ENCODE peak calls at places on chromosomes 12 and 14, in nine cellular contexts. E, X, A, P, V, O, Y, J and B are unnamed samples. For H3K4me1, the result is how much of the 10 kb centered on the place peaks cover.

GRCh38 chr12:54388214-54389138 is 3.9 kb upstream of the ZNF385A start:
- DNase-seq in O (peak), V (no peak), E (no peak), P (no peak), A (no peak), J (no peak), X (no peak), Y (no peak), B (no peak)

GRCh38 chr12:13218641-13219040 is 22.1 kb downstream of the EMP1 start:
- DNase-seq in P (no peak), Y (no peak), E (no peak), O (no peak), J (no peak), A (no peak), X (no peak), V (no peak), B (no peak)

GRCh38 chr14:29749327-29749726 is 178.3 kb downstream of the PRKD1 start:
- DNase-seq in X (no peak), E (no peak), P (no peak), O (no peak), J (peak), Y (no peak), V (no peak), A (peak), B (no peak)

GRCh38 chr12:107091989-107092641 is 1.2 kb downstream of the CRY1 start:
- DNase-seq in V (peak), J (peak), E (no peak), O (no peak), Y (no peak), P (peak), X (peak), A (peak), B (no peak)

GRCh38 chr14:102776761-102777710 is at the start of gene TRAF3:
- DNase-seq in X (no peak), J (peak), A (peak), E (peak), O (peak), P (peak), Y (peak), V (peak), B (no peak)

GRCh38 chr12:46524778-46525177 is 152.2 kb upstream of the SLC38A2 start:
- DNase-seq in X (no peak), O (peak), P (no peak), Y (no peak), V (no peak), J (peak), A (peak), E (peak), B (no peak)

GRCh38 chr12:108266131-108266530 is 73.0 kb downstream of the CMKLR1 start:
- DNase-seq in O (no peak), V (no peak), J (no peak), E (no peak), X (no peak), Y (no peak), P (no peak), A (no peak), B (no peak)

GRCh38 chr12:41277019-41277770 is 89.1 kb downstream of the PDZRN4 start:
- DNase-seq in P (no peak), J (peak), E (no peak), V (no peak), Y (no peak), A (peak), X (peak), O (no peak), B (no peak)

GRCh38 chr14:69654109-69654508 is 42.7 kb downstream of the SUSD6 start:
- DNase-seq in J (no peak), O (no peak), A (no peak), X (no peak), P (no peak), E (no peak), V (no peak), Y (no peak), B (no peak)

DNA sequence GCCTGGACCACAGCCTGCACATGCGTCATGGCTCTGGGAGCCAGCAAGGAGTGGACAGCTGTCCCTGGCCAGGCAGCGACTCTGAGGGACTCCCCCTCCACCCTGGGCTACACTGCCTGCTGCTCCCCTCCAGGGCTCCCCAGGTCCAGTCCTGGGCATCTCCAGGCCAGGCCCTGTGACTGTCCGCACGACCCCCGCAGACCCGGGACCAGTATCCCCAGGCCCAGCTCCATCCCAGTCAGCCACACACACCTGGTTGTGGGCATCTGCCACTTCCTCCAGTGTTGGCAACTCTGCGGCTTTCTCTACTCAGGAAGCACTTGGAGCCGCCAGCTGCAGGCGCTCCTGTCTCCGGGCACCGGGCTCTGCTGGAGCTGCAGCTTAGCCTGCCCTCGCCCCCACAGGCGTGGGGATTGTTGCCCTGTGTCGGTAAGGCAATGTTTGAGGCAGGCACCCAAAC is 2.4 kb downstream of the ULK1 start:
- DNase-seq in V (no peak), A (no peak), Y (no peak), P (no peak), O (peak), J (no peak), X (no peak), E (no peak), B (peak)
- H3K4me1 ChIP-seq in V (under half), A (under half), Y (under half), P (under half), O (under half), J (under half), X (under half), E (half or more), B (under half)

DNA sequence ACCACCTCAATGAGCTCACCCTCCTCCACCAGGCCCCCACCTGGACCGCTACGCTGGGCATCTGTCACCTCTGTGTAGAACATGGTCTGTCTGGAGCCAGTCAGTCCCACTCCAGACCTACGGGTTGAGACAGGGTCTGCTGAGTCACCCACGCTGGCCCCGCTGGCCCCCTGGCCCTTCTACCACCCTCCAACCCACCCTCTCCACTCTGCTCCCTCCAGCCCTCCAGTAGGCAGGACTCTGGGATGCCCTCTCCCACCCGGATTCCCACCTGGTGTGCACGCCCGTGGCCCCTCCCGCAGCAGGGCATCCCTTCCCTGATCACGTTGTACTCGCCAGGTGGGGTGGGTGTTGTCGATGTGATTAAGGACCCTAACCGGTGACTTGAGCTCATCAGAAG is 4.6 kb upstream of the JAG2 start:
- DNase-seq in P (no peak), E (no peak), A (no peak), Y (no peak), O (no peak), X (no peak), V (no peak), J (no peak), B (no peak)
- H3K4me1 ChIP-seq in P (under half), E (under half), A (under half), Y (under half), O (under half), X (under half), V (under half), J (under half), B (under half)

DNA sequence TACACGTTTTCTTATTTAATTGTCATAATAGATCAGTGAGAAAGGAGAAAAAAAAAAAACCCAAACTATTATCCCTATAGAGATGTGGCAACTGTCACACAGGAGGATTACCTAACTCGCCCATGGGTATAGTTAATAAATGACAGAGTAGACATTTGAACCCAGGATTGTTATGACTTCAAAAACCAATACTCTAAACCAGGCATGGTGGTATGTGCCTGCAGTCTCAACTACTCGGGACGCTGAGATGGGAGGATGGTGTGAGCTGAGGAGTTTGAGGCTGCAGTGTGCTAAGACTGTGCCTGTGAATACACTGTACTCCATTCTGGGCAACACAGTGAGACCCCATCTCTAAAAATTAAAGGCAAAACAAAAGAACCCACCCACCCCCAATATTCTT is 114.5 kb downstream of the DENND5B start:
- DNase-seq in A (no peak), J (no peak), P (no peak), X (no peak), E (no peak), V (no peak), Y (no peak), O (no peak), B (no peak)
- H3K4me1 ChIP-seq in A (under half), J (under half), P (under half), X (under half), E (under half), V (under half), Y (under half), O (under half), B (under half)

GRCh38 chr12:53049582-53050318 is at the start of gene TNS2:
- DNase-seq in J (no peak), Y (no peak), X (no peak), O (peak), A (peak), E (peak), V (no peak), P (no peak), B (peak)
- H3K4me1 ChIP-seq in J (half or more), Y (under half), X (under half), O (under half), A (under half), E (half or more), V (under half), P (under half), B (half or more)

DNA sequence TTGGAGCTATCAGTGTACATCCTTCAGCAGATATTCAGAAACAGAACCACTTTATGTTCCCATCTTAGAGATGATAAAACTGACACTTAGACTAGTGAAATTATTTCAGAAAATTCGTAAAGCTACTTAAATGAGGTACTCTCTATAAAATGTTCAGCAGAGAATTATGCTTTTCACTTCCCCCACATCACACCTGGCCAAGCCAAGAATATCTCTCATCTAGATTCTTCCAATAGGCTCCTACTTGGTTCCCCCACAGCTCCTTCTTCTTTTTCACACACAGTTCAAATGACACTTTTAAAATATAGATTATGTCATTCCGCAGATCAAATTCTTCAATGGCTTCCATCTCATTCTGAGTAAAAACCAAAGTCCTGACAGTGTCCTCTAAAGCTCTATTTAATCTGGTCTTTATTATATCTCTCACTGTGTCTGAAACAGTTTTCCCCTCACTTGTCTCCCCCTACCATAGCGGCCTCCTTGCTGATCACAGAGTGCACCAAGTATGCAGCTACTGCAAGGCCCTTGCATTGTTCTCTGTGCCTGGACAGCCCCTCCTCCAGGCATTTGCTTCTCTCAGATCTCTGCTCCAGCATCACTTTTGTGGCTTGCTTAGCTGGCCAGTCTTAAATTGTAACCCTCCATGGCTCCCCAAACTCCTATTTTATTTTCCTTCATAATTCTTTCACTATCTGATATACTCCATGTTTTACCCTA is 736.8 kb upstream of the USP15 start:
- DNase-seq in E (no peak), O (no peak), P (no peak), A (no peak), Y (no peak), X (no peak), J (no peak), V (no peak), B (no peak)
- H3K4me1 ChIP-seq in E (under half), O (under half), P (under half), A (under half), Y (under half), X (under half), J (under half), V (under half), B (under half)

GRCh38 chr14:99924379-99924778 is 131.2 kb downstream of the EML1 start:
- DNase-seq in Y (no peak), P (no peak), O (no peak), E (no peak), J (no peak), X (no peak), V (no peak), A (no peak), B (no peak)
- H3K4me1 ChIP-seq in Y (under half), P (under half), O (under half), E (under half), J (under half), X (under half), V (under half), A (under half), B (under half)

GRCh38 chr14:21263284-21264024 is 5.8 kb downstream of the HNRNPC start:
- DNase-seq in P (no peak), A (no peak), Y (no peak), O (no peak), E (no peak), X (no peak), V (no peak), J (peak), B (no peak)
- H3K4me1 ChIP-seq in P (half or more), A (under half), Y (half or more), O (under half), E (half or more), X (under half), V (half or more), J (under half), B (half or more)

GRCh38 chr12:31035226-31035625 is 38.4 kb upstream of the DDX11 start:
- DNase-seq in O (no peak), X (no peak), E (no peak), J (peak), P (no peak), Y (no peak), V (no peak), A (no peak), B (no peak)
- H3K4me1 ChIP-seq in O (under half), X (under half), E (under half), J (under half), P (under half), Y (under half), V (under half), A (under half), B (under half)

DNA sequence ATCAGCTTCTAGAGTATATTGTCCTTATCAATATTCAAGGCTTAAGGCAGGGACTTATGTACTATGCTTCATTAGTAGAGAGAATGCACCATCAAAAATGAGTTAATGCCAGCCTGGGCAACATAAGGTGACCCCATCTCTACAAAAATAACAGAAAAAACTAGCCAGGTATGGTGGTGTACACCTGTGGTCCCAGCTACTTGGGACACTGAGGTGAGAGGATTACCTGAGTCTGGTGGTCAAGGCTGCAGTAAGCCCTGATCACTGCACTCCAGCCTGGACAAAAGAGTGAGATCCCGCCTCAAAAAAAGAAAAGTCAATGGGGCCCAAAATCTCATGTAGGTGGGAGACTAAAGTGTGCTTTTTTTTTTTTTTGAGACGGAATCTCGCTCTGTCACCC is 8.8 kb downstream of the PPP4R3A start:
- DNase-seq in A (no peak), V (no peak), J (no peak), E (no peak), P (no peak), Y (no peak), O (no peak), X (no peak), B (no peak)
- H3K4me1 ChIP-seq in A (under half), V (half or more), J (under half), E (half or more), P (half or more), Y (under half), O (under half), X (under half), B (under half)